ENCODE peak calls at places on chromosomes 13 and 19, in eight cellular contexts. Z is MM.1S, H is HL-60, D is breast epithelium, T is omental fat pad, F is foreskin fibroblast, C is H9, R is ovary. L is an unnamed sample.

GRCh38 chr13:97856001-97856675 is 97.3 kb upstream of the IPO5 start:
- DNase-seq in D (no peak), T (no peak), Z (no peak), H (no peak), C (no peak), R (peak; percentile 41), F (peak; percentile 58), L (peak; percentile 17)

GRCh38 chr13:109205315-109205714 is 575.9 kb downstream of the MYO16 start:
- DNase-seq in C (no peak), Z (no peak), R (no peak), T (no peak), D (no peak), F (no peak), H (no peak), L (no peak)

GRCh38 chr13:110272651-110273050 is 34.3 kb downstream of the COL4A1 start:
- DNase-seq in Z (no peak), T (no peak), C (no peak), D (no peak), H (no peak), F (no peak), R (no peak), L (no peak)

GRCh38 chr19:42471554-42472249 is 29.0 kb upstream of the CXCL17 start:
- DNase-seq in D (peak; percentile 68), R (no peak), F (peak; percentile 21), T (no peak), C (peak; percentile 60), Z (no peak), H (no peak), L (no peak)

GRCh38 chr19:10230155-10230903 is 802 bp downstream of the S1PR2 start:
- DNase-seq in Z (no peak), T (no peak), R (peak; percentile 72), D (peak; percentile 57), F (peak; percentile 48), C (peak; percentile 77), H (no peak), L (peak; percentile 79)

GRCh38 chr13:76505437-76505836 is 380.8 kb downstream of the KCTD12 start:
- DNase-seq in C (no peak), H (no peak), F (no peak), D (no peak), T (no peak), R (no peak), Z (no peak), L (no peak)

GRCh38 chr19:32458500-32459123 is 53.0 kb downstream of the DPY19L3 start:
- DNase-seq in H (no peak), T (no peak), F (no peak), Z (peak; percentile 49), R (no peak), C (no peak), D (no peak), L (no peak)

GRCh38 chr19:23986623-23987022 is 71.9 kb downstream of the ZNF726 start:
- DNase-seq in F (no peak), Z (no peak), R (no peak), C (no peak), H (no peak), T (no peak), D (no peak), L (no peak)

GRCh38 chr13:23578411-23579071 is 8.3 kb downstream of the TNFRSF19 start:
- DNase-seq in D (peak; percentile 59), Z (peak; percentile 67), C (peak; percentile 75), F (peak; percentile 71), R (peak; percentile 79), T (no peak), H (peak; percentile 75), L (peak; percentile 75)

GRCh38 chr13:37956536-37956935 is 87.0 kb upstream of the TRPC4 start:
- DNase-seq in D (no peak), F (no peak), R (no peak), H (no peak), T (no peak), C (no peak), Z (no peak), L (no peak)

GRCh38 chr19:2207991-2208860 is 27.9 kb downstream of the PLEKHJ1 start:
- DNase-seq in D (no peak), F (peak; percentile 86), R (no peak), Z (no peak), C (peak; percentile 74), T (no peak), H (no peak), L (peak; percentile 68)

GRCh38 chr13:32205426-32206096 is 109.6 kb downstream of the ZAR1L start:
- DNase-seq in R (no peak), D (no peak), H (no peak), T (no peak), C (no peak), F (no peak), Z (no peak), L (no peak)

GRCh38 chr19:16518483-16519229 is 22.5 kb downstream of the C19orf44 start:
- DNase-seq in R (no peak), C (no peak), D (no peak), Z (no peak), T (no peak), H (no peak), F (no peak), L (no peak)
- TF ChIP-seq CTCF in R (no peak), C (peak; percentile 43), D (no peak), Z (no peak), T (no peak), H (no peak), F (no peak), L (no peak)

DNA sequence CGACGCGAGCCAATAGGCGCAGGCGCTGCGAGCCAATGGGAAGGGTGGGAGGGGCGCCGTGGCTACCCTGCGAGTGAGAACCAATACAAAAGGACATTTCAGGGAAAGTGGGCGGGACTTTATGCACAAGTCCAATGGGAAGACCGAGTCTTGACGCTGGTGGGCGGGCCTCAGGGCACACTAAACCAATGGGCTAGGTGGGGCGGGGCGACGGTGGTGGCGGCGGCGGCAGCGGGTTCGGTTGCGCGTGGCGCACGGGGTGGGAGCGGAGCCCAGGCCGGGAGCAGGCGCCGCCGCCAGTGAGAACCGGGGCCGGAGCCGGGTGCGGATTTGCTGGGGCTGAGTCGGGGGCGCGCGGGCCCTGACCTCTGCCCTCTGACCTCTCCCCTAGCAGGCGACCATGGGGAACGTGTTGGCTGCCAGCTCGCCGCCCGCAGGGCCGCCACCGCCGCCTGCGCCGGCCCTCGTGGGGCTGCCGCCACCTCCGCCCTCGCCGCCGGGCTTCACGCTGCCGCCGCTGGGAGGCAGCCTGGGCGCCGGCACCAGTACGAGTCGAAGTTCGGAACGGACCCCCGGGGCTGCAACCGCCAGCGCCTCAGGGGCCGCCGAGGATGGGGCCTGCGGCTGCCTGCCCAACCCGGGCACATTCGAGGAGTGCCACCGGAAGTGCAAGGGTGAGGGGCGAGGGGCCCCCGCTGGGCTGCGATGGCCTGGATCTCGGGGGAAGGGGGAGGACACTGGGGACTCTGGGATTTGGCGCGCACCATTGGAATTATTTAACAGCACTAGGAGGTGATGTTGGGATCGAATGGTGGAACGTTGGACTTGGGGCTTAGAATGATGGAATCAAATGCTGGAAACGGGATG is at the start of gene TOMM40:
- DNase-seq in T (peak; percentile 99), D (no peak), Z (no peak), R (peak; percentile 100), H (no peak), F (peak; percentile 100), C (no peak), L (peak; percentile 100)
- TF ChIP-seq CTCF in T (no peak), D (no peak), Z (no peak), R (peak; percentile 33), H (no peak), F (no peak), C (no peak), L (no peak)

GRCh38 chr19:46825731-46826055 is 25.0 kb downstream of the AP2S1 start:
- DNase-seq in H (no peak), D (no peak), Z (no peak), R (no peak), C (no peak), T (no peak), F (no peak), L (no peak)

GRCh38 chr19:46821512-46822359 is 28.9 kb downstream of the AP2S1 start:
- DNase-seq in T (no peak), R (no peak), Z (no peak), C (peak; percentile 41), H (peak; percentile 89), F (no peak), D (no peak), L (no peak)

GRCh38 chr19:46828484-46828883 is 22.2 kb downstream of the AP2S1 start:
- DNase-seq in H (no peak), Z (no peak), C (no peak), D (no peak), T (no peak), R (no peak), F (no peak), L (no peak)

GRCh38 chr19:46823049-46823448 is 27.6 kb downstream of the AP2S1 start:
- DNase-seq in R (no peak), H (no peak), Z (no peak), T (no peak), C (no peak), D (no peak), F (no peak), L (no peak)

DNA sequence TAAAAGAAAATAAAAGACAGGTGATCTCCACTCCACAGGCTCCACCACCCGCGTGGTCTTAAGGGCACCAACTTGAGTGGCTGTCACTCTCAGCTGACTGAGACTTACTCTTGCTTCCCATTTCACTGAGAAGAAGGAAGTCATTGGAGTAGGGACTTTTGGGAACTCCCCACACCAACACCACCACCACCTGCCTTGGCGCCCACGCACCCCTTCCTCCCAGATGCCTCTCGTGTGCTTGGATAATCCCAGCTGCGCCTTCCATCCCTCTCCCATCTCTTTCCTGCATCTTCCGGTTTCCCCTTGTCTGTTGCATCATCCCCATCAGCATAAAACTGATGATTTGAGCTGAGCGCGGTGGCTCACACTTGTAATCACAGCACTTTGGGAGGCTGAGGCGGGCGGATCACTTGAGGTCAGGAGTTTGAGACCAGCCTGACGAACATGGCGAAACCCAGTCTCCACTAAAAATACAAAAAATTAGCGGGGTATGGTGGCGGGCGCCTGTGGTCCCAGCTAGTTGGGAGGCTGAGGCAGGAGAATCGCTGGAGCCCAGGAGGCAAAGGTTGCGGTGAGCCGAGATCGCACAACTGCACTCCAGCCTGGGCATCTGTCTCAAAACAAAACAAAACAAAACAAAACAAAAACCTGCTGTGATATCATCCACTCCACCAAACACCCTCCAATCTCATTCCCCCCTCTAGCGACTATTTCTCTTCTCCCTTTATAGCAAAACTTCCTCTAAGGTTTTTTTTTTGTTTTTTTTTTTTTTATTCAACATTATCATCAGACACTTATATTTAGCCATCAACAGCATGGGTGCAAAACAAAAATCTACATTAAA is 25.5 kb downstream of the AP2S1 start:
- DNase-seq in H (peak; percentile 42), C (no peak), F (no peak), T (no peak), D (no peak), Z (no peak), R (no peak), L (no peak)
- TF ChIP-seq CTCF in H (no peak), C (no peak), F (no peak), T (no peak), D (no peak), Z (no peak), R (no peak), L (no peak)

GRCh38 chr19:46035546-46035945 is 5.3 kb downstream of the IGFL4 start:
- DNase-seq in D (no peak), C (no peak), H (no peak), F (no peak), Z (no peak), R (no peak), T (no peak), L (no peak)
- TF ChIP-seq CTCF in D (no peak), C (no peak), H (no peak), F (no peak), Z (no peak), R (no peak), T (no peak), L (no peak)

GRCh38 chr13:28817204-28817603 is 2.9 kb upstream of the MTUS2 start:
- DNase-seq in R (no peak), T (no peak), H (no peak), D (no peak), C (peak; percentile 47), Z (no peak), F (no peak), L (no peak)
- TF ChIP-seq CTCF in R (no peak), T (no peak), H (no peak), D (no peak), C (peak; percentile 69), Z (peak; percentile 21), F (no peak), L (no peak)